ENCODE peak calls at places on chromosomes 1 and 21, in seven cellular contexts. G is K562, H is T47D, V is HCT116, U is H1, C is HepG2, S is GM12878. O is an unnamed sample.
A peak's percentile ranks its signal among the peaks of the same experiment; 100 is the strongest.

GRCh38 chr1:17765444-17766411 is 10.6 kb downstream of the ACTL8 start:
- DNase-seq in G (no peak), H (no peak), V (no peak), U (no peak), C (no peak), S (no peak), O (no peak)

GRCh38 chr21:41953831-41954653 is at the start of gene C2CD2:
- DNase-seq in G (peak; percentile 99), H (peak; percentile 76), V (no peak), U (peak; percentile 80), C (peak; percentile 55), S (no peak), O (peak; percentile 91)

GRCh38 chr21:43758132-43758619 is 17.9 kb downstream of the CSTB start:
- DNase-seq in G (no peak), H (no peak), V (no peak), U (no peak), C (no peak), S (no peak), O (no peak)

GRCh38 chr1:213244664-213245091 is 193.6 kb downstream of the RPS6KC1 start:
- DNase-seq in G (peak; percentile 58), H (peak; percentile 72), V (peak; percentile 13), U (no peak), C (peak; percentile 73), S (no peak), O (peak; percentile 16)

GRCh38 chr1:205316179-205316578 is 5.4 kb downstream of the NUAK2 start:
- DNase-seq in G (no peak), H (no peak), V (no peak), U (no peak), C (no peak), S (no peak), O (no peak)

GRCh38 chr1:180567664-180568063 is 8.9 kb downstream of the OVAAL start:
- DNase-seq in G (no peak), H (no peak), V (no peak), U (no peak), C (peak; percentile 13), S (no peak), O (no peak)

GRCh38 chr21:31731112-31731801 is 661 bp downstream of the SCAF4 start:
- DNase-seq in G (peak; percentile 74), H (peak; percentile 41), V (no peak), U (peak; percentile 71), C (peak; percentile 68), S (no peak), O (peak; percentile 85)

GRCh38 chr1:241775021-241775420 is 73.0 kb upstream of the EXO1 start:
- DNase-seq in G (no peak), H (no peak), V (no peak), U (no peak), C (no peak), S (no peak), O (no peak)

GRCh38 chr1:151837841-151838490 is 1.7 kb downstream of the C2CD4D start:
- DNase-seq in G (no peak), H (no peak), V (no peak), U (no peak), C (no peak), S (no peak), O (no peak)

GRCh38 chr1:163106364-163106987 is 37.3 kb downstream of the RGS4 start:
- DNase-seq in G (no peak), H (no peak), V (no peak), U (no peak), C (no peak), S (no peak), O (no peak)

GRCh38 chr1:223482132-223482531 is 88.9 kb downstream of the CCDC185 start:
- DNase-seq in G (no peak), H (no peak), V (no peak), U (no peak), C (no peak), S (no peak), O (no peak)

GRCh38 chr21:42918291-42918690 is 7.1 kb downstream of the ERVH48-1 start:
- DNase-seq in G (no peak), H (peak; percentile 39), V (no peak), U (no peak), C (no peak), S (no peak), O (no peak)

GRCh38 chr1:223756002-223756775 is 43.9 kb downstream of the CAPN2 start:
- DNase-seq in G (no peak), H (no peak), V (no peak), U (no peak), C (no peak), S (no peak), O (no peak)

GRCh38 chr1:21933397-21934248 is 3.5 kb downstream of the HSPG2 start:
- DNase-seq in G (no peak), H (no peak), V (no peak), U (no peak), C (no peak), S (no peak), O (no peak)

GRCh38 chr1:168470821-168471473 is 72.8 kb downstream of the XCL2 start:
- DNase-seq in G (peak; percentile 23), H (no peak), V (peak; percentile 77), U (no peak), C (peak; percentile 56), S (no peak), O (no peak)

GRCh38 chr1:182615468-182616129 is 11.4 kb upstream of the RGS16 start:
- DNase-seq in G (no peak), H (no peak), V (no peak), U (no peak), C (no peak), S (no peak), O (peak; percentile 38)

GRCh38 chr1:54806931-54807611 is 5.9 kb upstream of the TTC22 start:
- DNase-seq in G (no peak), H (no peak), V (peak; percentile 39), U (peak; percentile 38), C (no peak), S (no peak), O (no peak)

GRCh38 chr1:212139526-212140137 is 104.1 kb downstream of the DTL start:
- DNase-seq in G (no peak), H (no peak), V (no peak), U (no peak), C (no peak), S (no peak), O (no peak)

DNA sequence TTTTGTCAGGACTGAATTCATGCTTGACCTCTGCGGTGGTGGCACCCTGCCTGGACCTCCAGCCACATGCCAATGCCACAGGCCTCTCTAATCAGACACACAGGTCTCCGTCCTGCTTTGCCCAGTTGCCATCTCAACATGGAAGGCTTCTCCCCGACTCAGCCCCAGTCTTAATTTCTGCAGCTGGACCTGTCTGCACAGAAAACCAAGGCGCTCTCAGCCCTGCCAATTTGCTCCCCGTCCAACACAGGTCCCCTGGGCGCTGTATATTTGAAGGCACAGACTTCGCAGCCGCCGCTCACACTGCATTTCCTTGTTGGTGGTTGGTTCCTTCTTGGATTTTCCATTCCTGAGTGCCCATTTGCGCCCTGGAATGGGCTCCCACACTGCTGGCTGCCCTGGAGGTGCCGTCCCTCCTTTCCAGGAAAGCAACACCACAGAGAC is 28.0 kb upstream of the PLEKHG5 start:
- DNase-seq in G (no peak), H (no peak), V (no peak), U (no peak), C (no peak), S (no peak), O (peak; percentile 22)
- TF ChIP-seq JUND in G (no peak), H (no peak), V (no peak), U (no peak), C (no peak), S (no peak), O (no peak)

GRCh38 chr1:154829062-154829461 is 41.0 kb downstream of the KCNN3 start:
- DNase-seq in G (no peak), H (no peak), V (no peak), U (no peak), C (no peak), S (no peak), O (no peak)

GRCh38 chr1:154832384-154832783 is 37.7 kb downstream of the KCNN3 start:
- DNase-seq in G (no peak), H (no peak), V (no peak), U (no peak), C (no peak), S (no peak), O (no peak)

GRCh38 chr1:154835531-154836285 is 34.4 kb downstream of the KCNN3 start:
- DNase-seq in G (no peak), H (peak; percentile 42), V (no peak), U (no peak), C (no peak), S (no peak), O (no peak)

GRCh38 chr1:154833841-154834240 is 36.2 kb downstream of the KCNN3 start:
- DNase-seq in G (no peak), H (no peak), V (no peak), U (no peak), C (no peak), S (no peak), O (no peak)

DNA sequence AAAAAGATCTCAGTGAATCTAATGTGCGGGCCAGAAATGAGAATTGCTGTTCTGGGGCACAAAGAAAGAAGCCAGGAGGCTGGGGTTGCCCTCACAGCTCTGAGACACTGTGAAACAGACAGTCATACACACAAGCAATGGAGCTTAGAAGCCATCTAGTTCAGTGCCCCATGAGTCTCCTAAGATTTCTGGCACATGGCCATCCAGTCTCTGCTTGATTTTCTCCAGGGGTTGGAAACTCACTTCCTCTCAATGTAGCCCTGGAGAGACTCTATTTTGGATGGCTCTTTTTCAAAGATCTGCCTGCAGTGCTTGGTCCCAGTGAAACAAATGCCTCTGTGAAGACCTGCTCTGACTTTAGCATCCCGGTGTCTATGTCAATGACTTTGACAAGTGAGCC is 38.6 kb downstream of the KCNN3 start:
- DNase-seq in G (no peak), H (no peak), V (no peak), U (no peak), C (no peak), S (no peak), O (no peak)
- TF ChIP-seq JUND in G (no peak), H (no peak), V (no peak), U (no peak), C (no peak), S (no peak), O (no peak)

GRCh38 chr1:14138135-14138506 is 438.1 kb downstream of the PRDM2 start:
- DNase-seq in G (no peak), H (peak; percentile 6), V (no peak), U (no peak), C (no peak), S (no peak), O (no peak)

GRCh38 chr1:14136881-14137280 is 436.9 kb downstream of the PRDM2 start:
- DNase-seq in G (no peak), H (no peak), V (no peak), U (no peak), C (no peak), S (no peak), O (no peak)

GRCh38 chr1:14136152-14136763 is 436.3 kb downstream of the PRDM2 start:
- DNase-seq in G (no peak), H (no peak), V (no peak), U (no peak), C (no peak), S (no peak), O (no peak)

GRCh38 chr1:14138627-14139026 is 438.6 kb downstream of the PRDM2 start:
- DNase-seq in G (no peak), H (peak; percentile 17), V (no peak), U (no peak), C (no peak), S (no peak), O (no peak)

GRCh38 chr1:14137411-14138134 is 437.6 kb downstream of the PRDM2 start:
- DNase-seq in G (no peak), H (no peak), V (no peak), U (no peak), C (no peak), S (no peak), O (no peak)
- TF ChIP-seq JUND in G (no peak), H (no peak), V (no peak), U (no peak), C (no peak), S (no peak), O (no peak)

GRCh38 chr1:226719596-226720386 is 19.3 kb downstream of the ITPKB start:
- DNase-seq in G (no peak), H (no peak), V (no peak), U (no peak), C (no peak), S (no peak), O (no peak)
- TF ChIP-seq JUND in G (no peak), H (no peak), V (no peak), U (no peak), C (no peak), S (no peak), O (no peak)

O was measured in SK-N-SH.